ENCODE peak calls at places on chromosomes 4 and X, in four cellular contexts. R is transverse colon, P is upper lobe of left lung, Y is gastrocnemius medialis. E is an unnamed sample. For H3K4me1, the result is how much of the 10 kb centered on the place peaks cover.

GRCh38 chrX:106912864-106913263 is 7.3 kb upstream of the CLDN2 start:
- DNase-seq in R (no peak), Y (no peak), P (no peak), E (no peak)

GRCh38 chr4:30903493-30903892 is 183.3 kb downstream of the PCDH7 start:
- DNase-seq in Y (no peak), P (no peak), R (no peak), E (no peak)

GRCh38 chrX:120514236-120514635 is 45.1 kb upstream of the LAMP2 start:
- DNase-seq in P (no peak), R (no peak), Y (no peak), E (no peak)

GRCh38 chr4:47498899-47499298 is 13.8 kb downstream of the ATP10D start:
- DNase-seq in R (no peak), Y (no peak), P (no peak), E (no peak)

GRCh38 chrX:123087326-123087725 is 96.8 kb upstream of the GRIA3 start:
- DNase-seq in Y (no peak), R (no peak), P (no peak), E (no peak)

GRCh38 chr4:28772066-28772465 is 1911.4 kb downstream of the STIM2 start:
- DNase-seq in R (no peak), P (no peak), Y (no peak), E (no peak)

GRCh38 chr4:30912098-30912719 is 192.0 kb downstream of the PCDH7 start:
- DNase-seq in Y (no peak), P (no peak), R (no peak), E (no peak)

GRCh38 chrX:57481514-57481913 is 110.3 kb upstream of the ZXDB start:
- DNase-seq in P (no peak), R (no peak), Y (no peak), E (no peak)

DNA sequence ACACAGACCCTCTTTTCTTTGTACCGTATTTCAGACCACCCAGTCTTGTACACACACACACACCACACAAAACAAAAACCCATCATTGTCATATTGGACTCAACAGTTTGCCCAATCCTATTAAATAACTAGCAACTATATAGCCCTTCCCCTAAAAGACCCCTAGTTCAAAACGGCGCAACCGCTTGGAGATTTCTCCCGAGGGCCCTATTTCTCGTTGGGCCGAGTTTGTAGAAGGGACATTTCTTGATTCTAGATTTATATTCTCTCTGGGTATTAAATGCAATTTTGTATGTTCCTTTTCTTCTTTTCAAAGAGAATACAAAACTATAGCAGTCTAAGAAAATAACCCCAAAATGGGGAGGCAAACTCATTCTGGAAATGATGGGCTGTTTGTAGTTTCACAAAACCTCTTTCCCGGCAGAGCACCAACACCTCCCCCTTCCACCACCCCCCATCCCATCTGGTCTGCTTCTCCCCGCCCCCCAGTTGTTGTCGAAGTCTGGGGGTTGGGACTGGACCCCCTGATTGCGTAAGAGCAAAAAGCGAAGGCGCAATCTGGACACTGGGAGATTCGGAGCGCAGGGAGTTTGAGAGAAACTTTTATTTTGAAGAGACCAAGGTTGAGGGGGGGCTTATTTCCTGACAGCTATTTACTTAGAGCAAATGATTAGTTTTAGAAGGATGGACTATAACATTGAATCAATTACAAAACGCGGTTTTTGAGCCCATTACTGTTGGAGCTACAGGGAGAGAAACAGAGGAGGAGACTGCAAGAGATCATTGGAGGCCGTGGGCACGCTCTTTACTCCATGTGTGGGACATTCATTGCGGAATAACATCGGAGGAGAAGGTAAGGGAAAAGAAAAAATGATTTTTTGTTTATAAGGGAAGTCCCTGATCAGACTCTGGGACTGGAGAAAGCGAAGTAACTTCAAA is at the start of gene PDGFRA:
- DNase-seq in P (no peak), Y (peak), R (peak), E (no peak)
- TF ChIP-seq POLR2A in P (no peak), Y (no peak), R (peak), E (no peak)

GRCh38 chrX:21747523-21747922 is 10.4 kb downstream of the SMPX start:
- DNase-seq in Y (no peak), R (no peak), P (no peak), E (no peak)
- H3K4me3 ChIP-seq in Y (no peak), R (no peak), P (no peak), E (no peak)

GRCh38 chr4:7049295-7049694 is 6.1 kb downstream of the TADA2B start:
- DNase-seq in Y (no peak), P (no peak), R (no peak), E (no peak)
- H3K4me1 ChIP-seq in Y (half or more), P (under half), R (under half), E (under half)

GRCh38 chrX:51743179-51743957 is at the start of gene GSPT2:
- DNase-seq in P (peak), Y (peak), R (peak), E (peak)
- TF ChIP-seq POLR2A in P (no peak), Y (peak), R (peak), E (no peak)

GRCh38 chr4:86508436-86508835 is 85.7 kb upstream of the PTPN13 start:
- DNase-seq in P (no peak), R (no peak), Y (no peak), E (no peak)
- H3K4me3 ChIP-seq in P (peak), R (peak), Y (no peak), E (no peak)

GRCh38 chr4:10091531-10092181 is 24.9 kb downstream of the WDR1 start:
- DNase-seq in P (no peak), R (no peak), Y (peak), E (no peak)
- H3K4me1 ChIP-seq in P (half or more), R (half or more), Y (half or more), E (half or more)

GRCh38 chrX:48521353-48522243 is at the start of gene EBP:
- DNase-seq in R (peak), Y (peak), P (peak), E (peak)
- TF ChIP-seq POLR2A in R (peak), Y (peak), P (no peak), E (peak)